ENCODE peak calls at places on chromosome 18, in nine cellular contexts. One of them, this sample, is unnamed.

GRCh38 chr18:76386071-76386470 is 109.0 kb downstream of the ZNF516 start:
- DNase-seq in skeletal muscle cell: no peak
- DNase-seq in ELR: no peak
- DNase-seq in progenitor cell of endocrine pancreas: no peak
- DNase-seq in body of pancreas: no peak
- DNase-seq in AG09319: no peak
- DNase-seq in iris pigment epithelial cell: no peak
- DNase-seq in NCI-H774: no peak
- DNase-seq in NCI-H69: no peak
- DNase-seq in this sample: no peak

GRCh38 chr18:59063300-59063895 is 76.3 kb upstream of the SEC11C start:
- DNase-seq in skeletal muscle cell: no peak
- DNase-seq in ELR: no peak
- DNase-seq in progenitor cell of endocrine pancreas: no peak
- DNase-seq in body of pancreas: no peak
- DNase-seq in AG09319: no peak
- DNase-seq in iris pigment epithelial cell: no peak
- DNase-seq in NCI-H774: peak
- DNase-seq in NCI-H69: peak
- DNase-seq in this sample: peak

GRCh38 chr18:9150116-9150515 is 13.5 kb downstream of the ANKRD12 start:
- DNase-seq in skeletal muscle cell: no peak
- DNase-seq in ELR: no peak
- DNase-seq in progenitor cell of endocrine pancreas: no peak
- DNase-seq in body of pancreas: no peak
- DNase-seq in AG09319: no peak
- DNase-seq in iris pigment epithelial cell: no peak
- DNase-seq in NCI-H774: no peak
- DNase-seq in NCI-H69: no peak
- DNase-seq in this sample: no peak

GRCh38 chr18:74230922-74231714 is 60.6 kb downstream of the CYB5A start:
- DNase-seq in skeletal muscle cell: no peak
- DNase-seq in ELR: no peak
- DNase-seq in progenitor cell of endocrine pancreas: no peak
- DNase-seq in body of pancreas: peak
- DNase-seq in AG09319: no peak
- DNase-seq in iris pigment epithelial cell: no peak
- DNase-seq in NCI-H774: no peak
- DNase-seq in NCI-H69: no peak
- DNase-seq in this sample: no peak

GRCh38 chr18:63444567-63444966 is 22.3 kb upstream of the VPS4B start:
- DNase-seq in skeletal muscle cell: peak
- DNase-seq in ELR: peak
- DNase-seq in progenitor cell of endocrine pancreas: no peak
- DNase-seq in body of pancreas: no peak
- DNase-seq in AG09319: peak
- DNase-seq in iris pigment epithelial cell: peak
- DNase-seq in NCI-H774: no peak
- DNase-seq in NCI-H69: no peak
- DNase-seq in this sample: no peak

GRCh38 chr18:78169487-78169886 is 810.1 kb upstream of the SALL3 start:
- DNase-seq in skeletal muscle cell: no peak
- DNase-seq in ELR: no peak
- DNase-seq in progenitor cell of endocrine pancreas: no peak
- DNase-seq in body of pancreas: no peak
- DNase-seq in AG09319: no peak
- DNase-seq in iris pigment epithelial cell: no peak
- DNase-seq in NCI-H774: no peak
- DNase-seq in NCI-H69: peak
- DNase-seq in this sample: no peak

GRCh38 chr18:9434240-9434701 is 41.0 kb upstream of the RALBP1 start:
- DNase-seq in skeletal muscle cell: no peak
- DNase-seq in ELR: no peak
- DNase-seq in progenitor cell of endocrine pancreas: no peak
- DNase-seq in body of pancreas: no peak
- DNase-seq in AG09319: no peak
- DNase-seq in iris pigment epithelial cell: no peak
- DNase-seq in NCI-H774: no peak
- DNase-seq in NCI-H69: peak
- DNase-seq in this sample: no peak

GRCh38 chr18:54444309-54444914 is 86.7 kb downstream of the C18orf54 start:
- DNase-seq in skeletal muscle cell: peak
- DNase-seq in ELR: peak
- DNase-seq in progenitor cell of endocrine pancreas: peak
- DNase-seq in body of pancreas: peak
- DNase-seq in AG09319: peak
- DNase-seq in iris pigment epithelial cell: peak
- DNase-seq in NCI-H774: peak
- DNase-seq in NCI-H69: peak
- DNase-seq in this sample: peak

GRCh38 chr18:27214831-27215230 is 29.7 kb upstream of the CHST9 start:
- DNase-seq in skeletal muscle cell: no peak
- DNase-seq in ELR: no peak
- DNase-seq in progenitor cell of endocrine pancreas: no peak
- DNase-seq in body of pancreas: no peak
- DNase-seq in AG09319: no peak
- DNase-seq in iris pigment epithelial cell: no peak
- DNase-seq in NCI-H774: no peak
- DNase-seq in NCI-H69: no peak
- DNase-seq in this sample: no peak

GRCh38 chr18:36305375-36305774 is 7.9 kb downstream of the FHOD3 start:
- DNase-seq in skeletal muscle cell: no peak
- DNase-seq in ELR: no peak
- DNase-seq in progenitor cell of endocrine pancreas: no peak
- DNase-seq in body of pancreas: no peak
- DNase-seq in AG09319: no peak
- DNase-seq in iris pigment epithelial cell: no peak
- DNase-seq in NCI-H774: no peak
- DNase-seq in NCI-H69: no peak
- DNase-seq in this sample: no peak

GRCh38 chr18:58044370-58045264 is 591 bp downstream of the NEDD4L start:
- DNase-seq in skeletal muscle cell: no peak
- DNase-seq in ELR: peak
- DNase-seq in progenitor cell of endocrine pancreas: peak
- DNase-seq in body of pancreas: peak
- DNase-seq in AG09319: no peak
- DNase-seq in iris pigment epithelial cell: peak
- DNase-seq in NCI-H774: no peak
- DNase-seq in NCI-H69: peak
- DNase-seq in this sample: no peak

GRCh38 chr18:40957533-40958070 is 997.4 kb upstream of the PIK3C3 start:
- DNase-seq in skeletal muscle cell: no peak
- DNase-seq in ELR: no peak
- DNase-seq in progenitor cell of endocrine pancreas: no peak
- DNase-seq in body of pancreas: no peak
- DNase-seq in AG09319: no peak
- DNase-seq in iris pigment epithelial cell: peak
- DNase-seq in NCI-H774: no peak
- DNase-seq in NCI-H69: peak
- DNase-seq in this sample: no peak

GRCh38 chr18:11830585-11830984 is 20.6 kb upstream of the CHMP1B start:
- DNase-seq in skeletal muscle cell: no peak
- DNase-seq in ELR: no peak
- DNase-seq in progenitor cell of endocrine pancreas: no peak
- DNase-seq in body of pancreas: no peak
- DNase-seq in AG09319: no peak
- DNase-seq in iris pigment epithelial cell: no peak
- DNase-seq in NCI-H774: no peak
- DNase-seq in NCI-H69: no peak
- DNase-seq in this sample: no peak

GRCh38 chr18:22344908-22345670 is 72.6 kb downstream of the CTAGE1 start:
- DNase-seq in skeletal muscle cell: no peak
- DNase-seq in ELR: no peak
- DNase-seq in progenitor cell of endocrine pancreas: no peak
- DNase-seq in body of pancreas: no peak
- DNase-seq in AG09319: no peak
- DNase-seq in iris pigment epithelial cell: peak
- DNase-seq in NCI-H774: no peak
- DNase-seq in NCI-H69: no peak
- DNase-seq in this sample: no peak